ENCODE peak calls at places on chromosomes 12 and 14, in ten cellular contexts. X, O, E, H, J, Y, C, V, K and I are unnamed samples.

GRCh38 chr14:58964598-58964928 is 223.9 kb upstream of the DAAM1 start:
- DNase-seq in X (no peak), O (no peak), E (no peak), H (no peak), J (no peak), Y (no peak), C (no peak), V (no peak), K (no peak), I (no peak)

GRCh38 chr12:24705741-24706358 is 243.1 kb downstream of the BCAT1 start:
- DNase-seq in X (no peak), O (peak), E (no peak), H (no peak), J (no peak), Y (no peak), C (no peak), V (no peak), K (no peak), I (no peak)

GRCh38 chr14:32702088-32702487 is 236.6 kb upstream of the NPAS3 start:
- DNase-seq in X (no peak), O (no peak), E (no peak), H (no peak), J (no peak), Y (no peak), C (no peak), V (no peak), K (no peak), I (no peak)

GRCh38 chr14:63323148-63323547 is 4.4 kb upstream of the GPHB5 start:
- DNase-seq in X (no peak), O (no peak), E (no peak), H (no peak), J (no peak), Y (no peak), C (no peak), V (no peak), K (no peak), I (no peak)

GRCh38 chr14:55130194-55130550 is 1.1 kb downstream of the LGALS3 start:
- DNase-seq in X (no peak), O (peak), E (no peak), H (no peak), J (no peak), Y (no peak), C (no peak), V (no peak), K (no peak), I (no peak)

GRCh38 chr14:99030436-99030835 is 241.6 kb downstream of the BCL11B start:
- DNase-seq in X (no peak), O (no peak), E (no peak), H (no peak), J (no peak), Y (peak), C (no peak), V (no peak), K (no peak), I (no peak)

GRCh38 chr14:77045570-77045890 is 17.0 kb upstream of the IRF2BPL start:
- DNase-seq in X (no peak), O (no peak), E (no peak), H (no peak), J (no peak), Y (no peak), C (no peak), V (no peak), K (no peak), I (no peak)

GRCh38 chr14:100065161-100065871 is at the start of gene EVL:
- DNase-seq in X (peak), O (no peak), E (no peak), H (no peak), J (peak), Y (no peak), C (peak), V (peak), K (no peak), I (no peak)

GRCh38 chr12:1666215-1666614 is 24.7 kb upstream of the ADIPOR2 start:
- DNase-seq in X (no peak), O (no peak), E (no peak), H (no peak), J (no peak), Y (no peak), C (no peak), V (no peak), K (no peak), I (no peak)

GRCh38 chr14:28766505-28767238 is at the start of gene FOXG1:
- DNase-seq in X (no peak), O (no peak), E (peak), H (no peak), J (no peak), Y (no peak), C (no peak), V (no peak), K (peak), I (peak)

GRCh38 chr12:124523071-124523470 is 44.3 kb downstream of the NCOR2 start:
- DNase-seq in X (no peak), O (no peak), E (no peak), H (no peak), J (no peak), Y (no peak), C (no peak), V (no peak), K (no peak), I (no peak)

GRCh38 chr14:46985529-46986137 is 334.1 kb upstream of the RPL10L start:
- DNase-seq in X (no peak), O (no peak), E (no peak), H (no peak), J (no peak), Y (no peak), C (no peak), V (no peak), K (no peak), I (no peak)

GRCh38 chr14:56135001-56135400 is 16.8 kb downstream of the PELI2 start:
- DNase-seq in X (no peak), O (no peak), E (no peak), H (no peak), J (no peak), Y (no peak), C (no peak), V (no peak), K (no peak), I (no peak)

GRCh38 chr12:124857921-124858461 is 5.7 kb downstream of the SCARB1 start:
- DNase-seq in X (no peak), O (no peak), E (no peak), H (no peak), J (no peak), Y (no peak), C (no peak), V (no peak), K (no peak), I (no peak)

GRCh38 chr12:114046236-114046998 is 80.3 kb upstream of the RBM19 start:
- DNase-seq in X (no peak), O (no peak), E (no peak), H (no peak), J (no peak), Y (no peak), C (no peak), V (no peak), K (no peak), I (no peak)

GRCh38 chr14:85214471-85214870 is 315.5 kb upstream of the FLRT2 start:
- DNase-seq in X (no peak), O (peak), E (no peak), H (no peak), J (no peak), Y (no peak), C (no peak), V (no peak), K (no peak), I (no peak)

GRCh38 chr14:92263681-92264080 is 59.3 kb upstream of the SLC24A4 start:
- DNase-seq in X (no peak), O (no peak), E (no peak), H (peak), J (no peak), Y (no peak), C (no peak), V (no peak), K (no peak), I (no peak)

GRCh38 chr12:124551268-124552144 is 15.9 kb downstream of the NCOR2 start:
- DNase-seq in X (no peak), O (no peak), E (no peak), H (peak), J (no peak), Y (no peak), C (no peak), V (no peak), K (peak), I (no peak)

GRCh38 chr12:131487379-131488129 is 223.3 kb upstream of the SFSWAP start:
- DNase-seq in X (no peak), O (no peak), E (no peak), H (no peak), J (no peak), Y (no peak), C (no peak), V (no peak), K (no peak), I (no peak)

GRCh38 chr12:99453831-99454538 is 193.6 kb upstream of the GARIN6 start:
- DNase-seq in X (no peak), O (no peak), E (no peak), H (no peak), J (no peak), Y (no peak), C (no peak), V (no peak), K (no peak), I (no peak)

GRCh38 chr12:131784909-131785762 is 43.1 kb upstream of the MMP17 start:
- DNase-seq in X (no peak), O (no peak), E (no peak), H (no peak), J (no peak), Y (no peak), C (no peak), V (no peak), K (no peak), I (no peak)

GRCh38 chr12:107677671-107678070 is 7.9 kb upstream of the PWP1 start:
- DNase-seq in X (no peak), O (no peak), E (no peak), H (no peak), J (no peak), Y (no peak), C (no peak), V (no peak), K (no peak), I (no peak)

GRCh38 chr14:61505815-61506809 is 184.7 kb downstream of the PRKCH start:
- DNase-seq in X (no peak), O (no peak), E (no peak), H (no peak), J (no peak), Y (no peak), C (no peak), V (no peak), K (no peak), I (no peak)

GRCh38 chr12:49013403-49013802 is 5.2 kb downstream of the PRKAG1 start:
- DNase-seq in X (no peak), O (no peak), E (no peak), H (no peak), J (no peak), Y (no peak), C (no peak), V (no peak), K (no peak), I (no peak)

GRCh38 chr14:50599700-50600444 is 39.9 kb downstream of the ATL1 start:
- DNase-seq in X (no peak), O (no peak), E (no peak), H (no peak), J (no peak), Y (no peak), C (no peak), V (no peak), K (peak), I (peak)

GRCh38 chr12:113347892-113348291 is 10.5 kb upstream of the PLBD2 start:
- DNase-seq in X (no peak), O (no peak), E (no peak), H (no peak), J (no peak), Y (no peak), C (no peak), V (no peak), K (no peak), I (no peak)

GRCh38 chr12:57216931-57217871 is 607 bp downstream of the NXPH4 start:
- DNase-seq in X (no peak), O (no peak), E (no peak), H (no peak), J (no peak), Y (no peak), C (no peak), V (no peak), K (peak), I (no peak)

GRCh38 chr12:700061-700460 is 36.8 kb upstream of the NINJ2 start:
- DNase-seq in X (no peak), O (no peak), E (no peak), H (no peak), J (no peak), Y (peak), C (no peak), V (no peak), K (no peak), I (no peak)

GRCh38 chr12:32896438-32897275 is at the start of gene PKP2:
- DNase-seq in X (no peak), O (no peak), E (no peak), H (no peak), J (no peak), Y (no peak), C (no peak), V (no peak), K (peak), I (peak)

GRCh38 chr12:118052324-118053070 is 8.5 kb downstream of the WSB2 start:
- DNase-seq in X (no peak), O (peak), E (peak), H (peak), J (no peak), Y (no peak), C (no peak), V (no peak), K (no peak), I (no peak)

GRCh38 chr14:22388669-22389625 is 200.1 kb downstream of the DAD1 start:
- DNase-seq in X (no peak), O (no peak), E (no peak), H (no peak), J (no peak), Y (no peak), C (no peak), V (no peak), K (no peak), I (no peak)

GRCh38 chr14:54487771-54488170 is 1.0 kb downstream of the GMFB start:
- DNase-seq in X (no peak), O (no peak), E (no peak), H (no peak), J (no peak), Y (no peak), C (no peak), V (no peak), K (peak), I (no peak)

GRCh38 chr12:52183971-52184370 is 7.8 kb downstream of the KRT80 start:
- DNase-seq in X (no peak), O (no peak), E (no peak), H (no peak), J (no peak), Y (no peak), C (no peak), V (no peak), K (no peak), I (no peak)

GRCh38 chr14:101891471-101891870 is 72.9 kb upstream of the DYNC1H1 start:
- DNase-seq in X (no peak), O (no peak), E (no peak), H (no peak), J (no peak), Y (peak), C (no peak), V (no peak), K (no peak), I (no peak)